ENCODE peak calls at places on chromosomes 12 and 14, in nine cellular contexts. C is suprapubic skin, O is tibial nerve, D is RWPE1, T is endothelial cell, K is PC-3, H is lung, Y is right lobe of liver, X is WTC11. P is an unnamed sample.

GRCh38 chr12:51217133-51217967 is 512 bp downstream of the POU6F1 start:
- DNase-seq in C (peak), O (peak), D (peak), T (peak), K (no peak), H (peak), Y (peak), X (peak), P (no peak)

GRCh38 chr14:20808084-20808483 is 5.4 kb upstream of the RNASE1 start:
- DNase-seq in C (no peak), O (no peak), D (no peak), T (no peak), K (no peak), H (no peak), Y (no peak), X (no peak), P (no peak)

GRCh38 chr14:27392153-27392552 is 794.3 kb upstream of the NOVA1 start:
- DNase-seq in C (no peak), O (no peak), D (no peak), T (no peak), K (peak), H (no peak), Y (no peak), X (no peak), P (no peak)

GRCh38 chr12:69042970-69043369 is 110.0 kb upstream of the CPM start:
- DNase-seq in C (no peak), O (no peak), D (no peak), T (no peak), K (no peak), H (peak), Y (no peak), X (peak), P (no peak)

GRCh38 chr12:15534322-15534721 is 212.0 kb downstream of the PTPRO start:
- DNase-seq in C (no peak), O (no peak), D (no peak), T (no peak), K (no peak), H (no peak), Y (no peak), X (no peak), P (no peak)

GRCh38 chr12:8829128-8829524 is 6.7 kb downstream of the A2ML1 start:
- DNase-seq in C (no peak), O (no peak), D (no peak), T (no peak), K (peak), H (no peak), Y (no peak), X (no peak), P (no peak)

GRCh38 chr14:74636424-74637183 is 24.6 kb upstream of the LTBP2 start:
- DNase-seq in C (no peak), O (no peak), D (no peak), T (no peak), K (no peak), H (no peak), Y (no peak), X (no peak), P (no peak)

GRCh38 chr14:73728106-73729014 is 14.2 kb upstream of the PNMA1 start:
- DNase-seq in C (peak), O (peak), D (peak), T (peak), K (peak), H (peak), Y (peak), X (peak), P (peak)

GRCh38 chr14:89721330-89721729 is 233.2 kb downstream of the EFCAB11 start:
- DNase-seq in C (no peak), O (no peak), D (no peak), T (no peak), K (no peak), H (no peak), Y (no peak), X (no peak), P (no peak)

GRCh38 chr14:65791551-65791981 is 379.0 kb downstream of the FUT8 start:
- DNase-seq in C (no peak), O (no peak), D (no peak), T (no peak), K (peak), H (no peak), Y (no peak), X (no peak), P (no peak)

GRCh38 chr14:68104518-68104917 is 284.9 kb downstream of the RAD51B start:
- DNase-seq in C (no peak), O (no peak), D (peak), T (no peak), K (no peak), H (no peak), Y (no peak), X (no peak), P (no peak)

GRCh38 chr14:68172664-68173063 is 353.1 kb downstream of the RAD51B start:
- DNase-seq in C (no peak), O (no peak), D (no peak), T (no peak), K (peak), H (no peak), Y (no peak), X (no peak), P (no peak)

GRCh38 chr12:107775093-107775721 is 703 bp downstream of the ASCL4 start:
- DNase-seq in C (no peak), O (no peak), D (no peak), T (peak), K (no peak), H (no peak), Y (no peak), X (peak), P (no peak)

GRCh38 chr12:40692617-40693502 is 621 bp downstream of the CNTN1 start:
- DNase-seq in C (peak), O (peak), D (peak), T (peak), K (no peak), H (peak), Y (peak), X (peak), P (no peak)

DNA sequence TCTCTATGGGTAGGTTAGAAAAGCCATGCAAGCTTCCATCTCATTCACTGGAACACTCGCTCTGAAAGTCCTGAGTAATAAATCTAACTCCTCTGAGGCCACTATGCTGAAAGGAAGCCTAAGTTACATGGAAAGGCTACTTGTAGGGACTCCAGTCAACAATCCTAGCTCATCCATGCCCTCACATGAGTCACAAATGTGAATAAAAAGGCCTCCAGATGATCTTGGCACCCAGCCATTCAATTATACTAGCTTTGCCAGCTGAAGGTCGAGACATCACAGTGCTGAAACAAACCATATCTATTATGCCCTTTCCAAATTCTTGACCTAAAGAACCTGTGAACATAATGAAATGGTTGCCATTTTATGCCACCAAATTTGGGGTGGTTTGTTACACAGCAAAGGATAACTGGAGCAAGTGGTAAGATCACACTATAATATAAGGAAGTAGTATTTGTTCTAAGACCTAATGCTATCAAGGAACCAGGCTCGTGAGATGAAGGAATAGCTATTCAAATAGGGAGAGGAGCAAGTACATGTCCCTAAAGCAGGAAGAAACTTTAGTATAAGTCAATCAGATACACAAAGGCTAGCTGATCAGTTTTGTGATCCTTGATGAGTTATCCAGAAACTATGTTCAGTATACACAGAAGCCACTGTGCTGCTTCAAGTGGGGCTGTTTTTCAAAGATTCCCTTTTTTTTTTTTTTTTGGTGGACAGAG is 142.1 kb downstream of the MED13L start:
- DNase-seq in C (no peak), O (no peak), D (peak), T (no peak), K (peak), H (no peak), Y (no peak), X (no peak), P (no peak)
- TF ChIP-seq CTCF in C (no peak), O (no peak), D (no peak), T (no peak), K (no peak), H (no peak), Y (no peak), X (no peak), P (no peak)

DNA sequence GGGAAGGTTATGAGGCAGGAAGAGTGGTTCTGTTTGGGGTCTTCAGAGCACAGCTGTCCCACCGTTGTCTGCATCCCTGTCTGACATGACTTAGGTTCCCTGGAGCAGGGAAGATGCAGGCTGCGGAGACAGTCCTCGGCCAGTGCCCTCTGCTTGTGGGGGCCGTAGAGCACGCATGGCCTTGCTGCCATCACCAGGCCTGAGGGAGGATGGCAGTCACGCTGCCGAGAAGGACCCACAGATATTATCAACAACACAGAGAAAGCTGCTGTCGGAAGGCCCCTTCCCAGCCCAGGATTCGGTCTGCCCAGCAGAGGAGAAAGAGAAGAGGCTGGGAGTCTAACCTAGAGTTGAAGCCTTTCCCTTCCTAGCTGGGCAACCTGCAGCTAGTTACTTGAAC is 35.0 kb downstream of the ERH start:
- DNase-seq in C (no peak), O (no peak), D (no peak), T (peak), K (no peak), H (no peak), Y (no peak), X (peak), P (no peak)
- TF ChIP-seq CTCF in C (peak), O (peak), D (no peak), T (no peak), K (peak), H (no peak), Y (peak), X (no peak), P (peak)

GRCh38 chr12:1491983-1492697 is 102.2 kb downstream of the FBXL14 start:
- DNase-seq in C (no peak), O (no peak), D (no peak), T (no peak), K (no peak), H (no peak), Y (no peak), X (no peak), P (no peak)

GRCh38 chr12:1497161-1497560 is 97.2 kb downstream of the FBXL14 start:
- DNase-seq in C (no peak), O (no peak), D (no peak), T (no peak), K (no peak), H (no peak), Y (no peak), X (no peak), P (no peak)

GRCh38 chr12:1496162-1496925 is 98.0 kb downstream of the FBXL14 start:
- DNase-seq in C (no peak), O (no peak), D (no peak), T (no peak), K (peak), H (no peak), Y (no peak), X (no peak), P (no peak)

GRCh38 chr12:1493781-1494180 is 100.6 kb downstream of the FBXL14 start:
- DNase-seq in C (no peak), O (no peak), D (no peak), T (no peak), K (no peak), H (no peak), Y (no peak), X (no peak), P (no peak)

DNA sequence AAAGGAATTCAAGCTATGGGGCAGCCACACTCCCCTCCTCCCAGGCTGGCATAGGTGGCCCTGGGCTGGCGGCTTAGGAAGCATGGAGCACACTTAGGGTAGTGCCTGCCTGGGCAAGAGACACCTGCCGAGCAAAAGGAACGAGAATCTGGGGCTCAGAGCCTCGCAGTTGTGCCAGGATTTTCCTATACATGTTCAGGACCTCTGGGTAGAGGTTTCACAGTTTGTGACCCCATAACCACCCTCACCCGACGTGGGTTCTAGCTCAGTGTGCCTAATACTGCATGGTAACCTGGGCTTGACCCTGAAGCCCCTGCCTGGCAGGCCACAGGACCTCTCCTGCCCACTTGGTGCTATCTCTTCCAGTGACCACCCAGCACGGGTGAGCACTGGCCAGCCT is 99.5 kb downstream of the FBXL14 start:
- DNase-seq in C (no peak), O (no peak), D (no peak), T (no peak), K (no peak), H (no peak), Y (no peak), X (no peak), P (no peak)
- TF ChIP-seq CTCF in C (no peak), O (no peak), D (no peak), T (no peak), K (no peak), H (no peak), Y (no peak), X (no peak), P (no peak)

GRCh38 chr12:105321125-105321524 is 9.4 kb upstream of the C12orf75 start:
- DNase-seq in C (no peak), O (no peak), D (no peak), T (no peak), K (no peak), H (no peak), Y (no peak), X (no peak), P (no peak)
- TF ChIP-seq CTCF in C (no peak), O (no peak), D (no peak), T (no peak), K (no peak), H (no peak), Y (peak), X (no peak), P (no peak)

DNA sequence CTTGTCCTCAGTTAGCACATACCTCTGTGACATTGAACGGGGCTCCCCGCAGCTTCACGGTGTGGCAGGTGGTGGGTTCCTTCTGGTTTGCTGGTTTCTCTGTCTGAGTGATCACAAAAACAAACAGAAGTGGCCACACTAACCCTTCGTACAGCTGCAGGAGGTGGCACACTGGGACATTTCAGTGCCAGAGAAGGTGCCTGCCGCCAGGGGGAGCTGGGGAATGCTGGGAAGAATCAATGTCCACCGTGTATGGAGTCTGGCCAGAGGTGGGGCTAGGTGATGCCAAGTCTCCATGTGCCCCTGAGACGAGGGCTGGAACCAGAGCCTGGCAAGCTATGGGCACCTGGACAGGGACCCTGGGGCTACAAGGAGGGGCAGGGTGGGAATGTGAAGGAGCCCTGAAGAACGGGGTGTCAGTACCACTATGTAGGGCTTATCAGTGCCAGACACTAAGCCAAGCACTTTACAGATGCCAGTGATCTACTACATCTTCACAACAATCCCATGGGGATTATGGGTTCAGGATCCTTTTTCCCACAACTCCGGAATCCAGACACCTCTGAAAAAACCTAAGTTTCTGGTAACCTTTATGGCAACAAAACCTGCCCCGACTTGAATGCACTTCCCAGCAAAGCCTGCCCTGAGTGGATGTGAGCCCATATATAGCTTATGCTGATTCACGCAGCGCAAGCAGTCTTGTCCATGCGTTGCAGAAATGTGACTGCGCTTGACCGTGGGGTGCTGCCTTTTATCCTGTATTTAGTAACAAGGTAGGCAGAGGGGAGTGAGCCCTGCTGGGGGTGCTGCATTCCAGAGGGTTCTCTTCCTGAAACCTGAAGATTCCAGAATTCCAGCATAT is 10.8 kb downstream of the RBM19 start:
- DNase-seq in C (no peak), O (no peak), D (peak), T (peak), K (peak), H (no peak), Y (no peak), X (peak), P (no peak)
- TF ChIP-seq CTCF in C (no peak), O (no peak), D (peak), T (peak), K (peak), H (no peak), Y (peak), X (peak), P (peak)

DNA sequence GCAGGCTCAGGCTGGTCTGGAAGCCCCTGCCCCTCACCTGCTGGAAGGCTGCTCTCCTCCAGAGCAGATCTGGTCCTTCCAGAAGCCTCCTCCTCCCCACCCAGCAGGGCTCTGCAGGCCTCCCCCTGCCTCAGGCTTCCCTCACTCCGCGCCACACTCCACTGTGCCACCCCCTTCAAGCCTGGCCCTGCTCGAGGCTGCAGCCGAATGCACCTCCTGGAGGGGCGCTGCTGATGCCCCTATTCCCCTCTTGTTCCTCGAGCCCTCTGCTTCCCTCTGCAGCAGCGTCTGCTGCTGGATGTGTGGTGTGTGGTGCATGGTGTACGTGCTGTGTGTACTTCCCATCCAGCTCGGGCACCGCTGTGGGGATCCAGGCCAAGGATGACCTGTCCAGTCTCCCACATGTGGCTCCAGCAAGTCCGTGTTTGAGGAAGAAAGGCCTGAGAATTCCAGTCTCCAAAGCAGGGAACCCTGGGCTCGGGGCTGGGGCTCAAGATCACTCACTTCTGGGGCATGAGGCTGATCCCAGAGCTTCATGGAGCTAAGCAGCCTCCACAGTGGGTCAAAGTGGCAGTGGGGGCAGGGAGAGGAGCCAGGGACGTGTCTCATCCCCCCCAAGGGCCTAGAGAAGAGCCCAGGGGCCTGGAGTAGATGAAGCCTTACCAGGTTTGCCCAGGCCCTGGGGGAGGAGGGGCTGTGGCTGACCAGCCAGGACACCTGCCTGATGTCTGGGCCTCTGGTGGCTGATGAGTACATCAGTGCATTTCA is 136.0 kb upstream of the C14orf180 start:
- DNase-seq in C (peak), O (no peak), D (no peak), T (no peak), K (no peak), H (peak), Y (peak), X (peak), P (peak)
- TF ChIP-seq CTCF in C (no peak), O (no peak), D (no peak), T (no peak), K (no peak), H (no peak), Y (no peak), X (no peak), P (no peak)

DNA sequence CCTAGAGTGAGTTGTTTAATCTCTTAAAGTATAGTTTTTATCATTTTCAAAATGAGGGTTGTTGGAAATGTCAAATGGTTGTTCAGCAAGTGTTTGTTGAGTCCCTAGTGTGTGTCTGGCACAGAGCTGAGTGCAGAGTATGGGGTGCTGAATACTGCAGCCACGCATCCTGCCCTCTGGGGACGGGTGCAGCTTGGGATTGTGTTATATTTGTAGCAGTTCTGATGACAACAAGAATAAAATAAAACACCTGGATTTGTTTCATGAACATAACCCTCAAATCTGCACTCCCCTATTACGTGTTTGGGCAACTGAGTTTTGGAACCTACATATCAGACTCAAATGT is 127.9 kb downstream of the CACNA1C start:
- DNase-seq in C (no peak), O (no peak), D (no peak), T (no peak), K (no peak), H (no peak), Y (no peak), X (no peak), P (no peak)
- TF ChIP-seq CTCF in C (no peak), O (no peak), D (no peak), T (no peak), K (no peak), H (no peak), Y (no peak), X (no peak), P (no peak)

DNA sequence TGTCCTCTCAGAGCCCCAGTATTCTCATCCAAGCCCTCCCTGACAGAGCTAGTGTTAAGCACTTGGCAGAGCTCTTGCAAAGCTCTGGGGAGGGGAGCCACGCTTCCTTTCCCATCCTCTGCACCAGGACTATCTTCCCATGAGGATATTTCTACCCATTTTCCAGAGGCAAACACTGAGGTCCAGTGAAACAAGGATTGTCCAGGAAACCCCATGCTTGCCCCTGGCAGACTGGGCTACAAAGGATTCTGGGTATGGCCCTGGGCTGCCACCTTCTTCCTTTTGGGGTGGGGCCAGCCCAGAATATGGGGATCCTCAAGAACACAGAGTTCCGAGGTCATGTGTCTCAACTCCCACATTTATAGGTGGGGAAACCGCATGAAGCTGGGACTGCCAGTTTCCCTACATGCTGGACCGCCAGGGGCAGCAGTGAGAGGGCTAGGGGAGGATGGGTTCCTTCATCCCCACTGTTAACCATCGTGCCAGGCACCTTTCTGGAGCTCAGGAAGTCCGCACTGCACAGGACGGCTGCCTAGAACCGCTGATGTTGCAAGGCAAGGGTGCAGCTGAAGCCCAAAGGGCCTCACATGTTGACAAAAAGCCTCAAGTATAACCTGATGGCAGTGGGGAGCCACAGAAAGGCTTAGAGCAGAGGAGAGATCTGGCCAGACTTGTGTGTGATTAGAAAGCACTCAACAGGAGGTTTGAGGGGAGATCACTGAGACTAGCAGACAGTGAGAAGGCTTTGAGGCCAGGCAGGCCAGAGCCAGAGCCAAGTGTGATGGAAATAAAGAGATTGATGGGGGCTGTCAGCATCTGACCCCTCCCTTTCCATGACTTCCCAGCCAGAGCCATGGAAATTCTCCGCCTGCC is 5.5 kb upstream of the CCDC85C start:
- DNase-seq in C (no peak), O (no peak), D (no peak), T (no peak), K (peak), H (no peak), Y (no peak), X (no peak), P (no peak)
- TF ChIP-seq CTCF in C (no peak), O (no peak), D (peak), T (no peak), K (peak), H (no peak), Y (peak), X (no peak), P (no peak)

P was measured in type B pancreatic cell.